ENCODE peak calls at places on chromosome 9, in eight cellular contexts. Z, L, M, J, D, W, N and A are unnamed samples.

GRCh38 chr9:22529426-22530199 is 83.0 kb downstream of the DMRTA1 start:
- DNase-seq in N (no peak), J (no peak), M (no peak), Z (no peak), D (no peak), L (peak; percentile 48), W (peak; percentile 82), A (no peak)

GRCh38 chr9:136345281-136346156 is 18.0 kb downstream of the DNLZ start:
- DNase-seq in Z (no peak), J (peak; percentile 81), M (no peak), N (peak; percentile 80), D (no peak), L (peak; percentile 90), W (peak; percentile 57), A (peak; percentile 83)

GRCh38 chr9:126698251-126698650 is 84.5 kb downstream of the LMX1B start:
- DNase-seq in M (no peak), J (peak; percentile 1), D (no peak), Z (no peak), W (no peak), N (no peak), L (no peak), A (no peak)

GRCh38 chr9:126569036-126569435 is 44.7 kb upstream of the LMX1B start:
- DNase-seq in N (no peak), D (no peak), Z (no peak), W (peak; percentile 62), J (no peak), L (peak; percentile 33), M (no peak), A (no peak)

GRCh38 chr9:23829580-23830458 is 3.8 kb upstream of the ELAVL2 start:
- DNase-seq in N (peak; percentile 75), L (peak; percentile 49), Z (no peak), M (no peak), J (peak; percentile 77), W (peak; percentile 54), D (no peak), A (peak; percentile 76)

GRCh38 chr9:22617156-22617555 is 170.5 kb downstream of the DMRTA1 start:
- DNase-seq in N (no peak), J (no peak), W (peak; percentile 2), M (no peak), Z (no peak), D (no peak), L (no peak), A (no peak)

GRCh38 chr9:106958955-106959657 is 96.1 kb downstream of the ZNF462 start:
- DNase-seq in M (no peak), D (no peak), W (peak; percentile 65), L (peak; percentile 72), Z (no peak), J (no peak), N (no peak), A (no peak)

GRCh38 chr9:16828335-16829281 is 41.9 kb downstream of the BNC2 start:
- DNase-seq in D (no peak), J (peak; percentile 67), W (peak; percentile 51), L (peak; percentile 65), M (no peak), N (peak; percentile 65), Z (no peak), A (peak; percentile 67)

GRCh38 chr9:97615439-97616072 is 17.6 kb downstream of the TSTD2 start:
- DNase-seq in L (peak; percentile 70), D (peak; percentile 76), Z (peak; percentile 29), M (peak; percentile 65), N (peak; percentile 79), W (peak; percentile 72), J (peak; percentile 72), A (peak; percentile 79)

GRCh38 chr9:79610019-79610760 is 38.4 kb downstream of the TLE4 start:
- DNase-seq in Z (no peak), J (peak; percentile 58), M (no peak), L (peak; percentile 56), N (no peak), D (no peak), W (no peak), A (no peak)

GRCh38 chr9:134316444-134317160 is 9.7 kb upstream of the RXRA start:
- DNase-seq in M (no peak), D (no peak), W (no peak), N (no peak), L (peak; percentile 67), J (no peak), Z (no peak), A (no peak)

GRCh38 chr9:136865768-136866103 is 372 bp downstream of the EDF1 start:
- DNase-seq in N (peak; percentile 39), J (no peak), Z (no peak), L (peak; percentile 31), D (no peak), M (no peak), W (no peak), A (peak; percentile 53)

GRCh38 chr9:16062542-16063240 is 509.8 kb downstream of the CCDC171 start:
- DNase-seq in N (no peak), W (peak; percentile 97), J (no peak), L (peak; percentile 88), M (no peak), D (no peak), Z (peak; percentile 6), A (no peak)

GRCh38 chr9:109726122-109726521 is 53.9 kb upstream of the PALM2AKAP2 start:
- DNase-seq in Z (no peak), N (no peak), M (no peak), W (no peak), D (peak; percentile 35), L (no peak), J (no peak), A (no peak)

GRCh38 chr9:131826966-131827525 is 87.2 kb upstream of the RAPGEF1 start:
- DNase-seq in N (no peak), J (no peak), W (peak; percentile 65), Z (no peak), M (no peak), L (no peak), D (no peak), A (no peak)

GRCh38 chr9:132167192-132167591 is 5.3 kb downstream of the NTNG2 start:
- DNase-seq in Z (no peak), W (no peak), M (no peak), J (no peak), N (no peak), D (no peak), L (no peak), A (no peak)

GRCh38 chr9:35510745-35511428 is 21.0 kb downstream of the RUSC2 start:
- DNase-seq in J (no peak), Z (peak; percentile 73), L (peak; percentile 93), D (no peak), N (no peak), M (no peak), W (peak; percentile 90), A (peak; percentile 88)

GRCh38 chr9:4324513-4324912 is 24.6 kb upstream of the GLIS3 start:
- DNase-seq in W (no peak), J (no peak), N (no peak), D (no peak), M (no peak), L (peak; percentile 68), Z (no peak), A (no peak)

GRCh38 chr9:105681724-105682123 is 12.6 kb upstream of the TMEM38B start:
- DNase-seq in L (peak; percentile 86), M (no peak), D (no peak), J (no peak), W (peak; percentile 62), N (no peak), Z (no peak), A (peak; percentile 9)

GRCh38 chr9:130986311-130986940 is 22.5 kb upstream of the LAMC3 start:
- DNase-seq in D (no peak), J (no peak), Z (no peak), L (no peak), M (no peak), N (no peak), W (no peak), A (no peak)

GRCh38 chr9:124133752-124134151 is 122.2 kb downstream of the LHX2 start:
- DNase-seq in M (peak; percentile 58), L (peak; percentile 59), W (peak; percentile 46), N (peak; percentile 43), D (no peak), J (peak; percentile 63), Z (no peak), A (no peak)

GRCh38 chr9:134660407-134660806 is 18.8 kb downstream of the COL5A1 start:
- DNase-seq in M (peak; percentile 17), J (no peak), W (peak; percentile 7), N (peak; percentile 53), Z (peak; percentile 22), L (no peak), D (no peak), A (no peak)

GRCh38 chr9:19689324-19690087 is 99.3 kb downstream of the SLC24A2 start:
- DNase-seq in L (peak; percentile 8), M (no peak), Z (no peak), N (no peak), J (no peak), D (no peak), W (no peak), A (no peak)
- TF ChIP-seq EZH2phosphoT487 in L (no peak), M (no peak), Z (no peak), N (no peak), J (no peak), D (no peak), W (no peak), A (no peak)

GRCh38 chr9:91994422-91994821 is 44.4 kb upstream of the ROR2 start:
- DNase-seq in M (no peak), D (no peak), J (no peak), Z (no peak), N (no peak), L (no peak), W (no peak), A (peak; percentile 62)

GRCh38 chr9:91991621-91992435 is 41.8 kb upstream of the ROR2 start:
- DNase-seq in W (no peak), J (no peak), Z (no peak), D (no peak), N (no peak), L (peak; percentile 60), M (no peak), A (peak; percentile 34)

GRCh38 chr9:91995000-91995399 is 45.0 kb upstream of the ROR2 start:
- DNase-seq in Z (no peak), M (no peak), J (no peak), D (no peak), N (no peak), L (no peak), W (no peak), A (no peak)

GRCh38 chr9:91992636-91993035 is 42.6 kb upstream of the ROR2 start:
- DNase-seq in W (no peak), J (no peak), D (no peak), Z (no peak), M (no peak), L (peak; percentile 84), N (no peak), A (peak; percentile 49)
- H2AFZ ChIP-seq in W (no peak overlapping the region), J (no peak overlapping the region), D (no peak overlapping the region), Z (no peak overlapping the region), M (no peak overlapping the region), L (peak overlapping the region; percentile 93), N (peak overlapping the region; percentile 86), A (no peak overlapping the region)

GRCh38 chr9:85527331-85528015 is 214.3 kb downstream of the AGTPBP1 start:
- DNase-seq in Z (no peak), D (no peak), J (no peak), N (no peak), W (no peak), M (no peak), L (no peak), A (no peak)
- TF ChIP-seq EZH2phosphoT487 in Z (no peak), D (no peak), J (no peak), N (no peak), W (no peak), M (no peak), L (no peak), A (no peak)

DNA sequence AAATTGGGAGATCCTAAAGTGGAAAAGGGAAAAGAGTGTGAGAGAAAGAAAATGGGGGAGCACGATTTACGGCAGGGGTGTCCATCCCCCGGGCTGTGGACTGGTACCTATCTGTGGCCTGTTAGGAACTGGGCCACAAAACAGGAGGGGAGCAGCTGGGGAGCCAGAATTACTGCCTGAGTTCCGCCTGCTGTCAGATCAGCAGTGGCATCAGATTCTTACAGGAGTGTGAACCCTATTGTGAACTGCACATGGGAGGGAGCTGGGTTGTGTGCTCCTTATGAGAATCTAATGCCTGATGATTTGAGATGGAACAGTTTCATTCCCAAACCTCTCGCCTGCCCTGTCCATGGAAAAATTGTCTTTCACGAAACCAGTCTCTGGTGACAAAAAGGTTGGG is 108.3 kb upstream of the ADAMTSL1 start:
- DNase-seq in W (no peak), L (no peak), D (no peak), J (no peak), N (no peak), M (peak; percentile 5), Z (no peak), A (no peak)
- H2AFZ ChIP-seq in W (no peak overlapping the region), L (no peak overlapping the region), D (no peak overlapping the region), J (no peak overlapping the region), N (no peak overlapping the region), M (peak overlapping the region; percentile 66), Z (no peak overlapping the region), A (no peak overlapping the region)